ENCODE peak calls at places on chromosomes 16 and 17, in four cellular contexts. Q is colonic mucosa, I is GM12865, M is endothelial cell. J is an unnamed sample.

GRCh38 chr17:50603340-50603739 is 31.3 kb upstream of the ABCC3 start:
- DNase-seq in I (peak), Q (no peak), M (peak), J (no peak)

GRCh38 chr17:42409467-42410351 is 13.3 kb downstream of the CAVIN1 start:
- DNase-seq in I (no peak), M (no peak), Q (no peak), J (no peak)

GRCh38 chr16:877242-878065 is 76.9 kb upstream of the GNG13 start:
- DNase-seq in I (no peak), M (no peak), Q (no peak), J (no peak)

GRCh38 chr17:83186226-83186625 is 106.8 kb downstream of the METRNL start:
- DNase-seq in I (no peak), M (no peak), Q (peak), J (peak)

GRCh38 chr17:5815396-5815795 is 231.1 kb upstream of the NLRP1 start:
- DNase-seq in Q (no peak), M (no peak), I (no peak), J (no peak)

GRCh38 chr17:77827039-77827438 is 131.5 kb upstream of the TNRC6C start:
- DNase-seq in Q (no peak), I (no peak), M (no peak), J (no peak)

GRCh38 chr16:75593308-75593707 is 27.1 kb downstream of the GABARAPL2 start:
- DNase-seq in Q (no peak), M (no peak), I (no peak), J (no peak)

GRCh38 chr16:67872631-67873434 is at the start of gene EDC4:
- DNase-seq in I (peak), M (peak), Q (peak), J (peak)

GRCh38 chr17:20926532-20926931 is 116.3 kb downstream of the USP22 start:
- DNase-seq in Q (no peak), I (no peak), M (no peak), J (no peak)

GRCh38 chr17:82438401-82439193 is 12.0 kb downstream of the CYBC1 start:
- DNase-seq in I (no peak), M (no peak), Q (no peak), J (no peak)

GRCh38 chr16:17469742-17470001 is 1.1 kb downstream of the XYLT1 start:
- DNase-seq in I (no peak), Q (no peak), M (no peak), J (no peak)

GRCh38 chr16:11208916-11209665 is 46.9 kb downstream of the SOCS1 start:
- DNase-seq in M (no peak), Q (no peak), I (peak), J (no peak)

GRCh38 chr17:19387921-19388521 is 1.0 kb upstream of the MFAP4 start:
- DNase-seq in I (no peak), M (no peak), Q (no peak), J (no peak)

GRCh38 chr16:7775072-7775488 is 442.4 kb downstream of the RBFOX1 start:
- DNase-seq in M (no peak), I (no peak), Q (no peak), J (no peak)

GRCh38 chr17:21125862-21126261 is 902 bp upstream of the DHRS7B start:
- DNase-seq in Q (no peak), I (peak), M (no peak), J (no peak)

GRCh38 chr16:71840052-71840451 is 5.7 kb upstream of the ATXN1L start:
- DNase-seq in Q (no peak), I (no peak), M (no peak), J (no peak)

GRCh38 chr17:14198013-14198412 is 38.6 kb downstream of the CDRT15 start:
- DNase-seq in M (no peak), Q (no peak), I (no peak), J (no peak)

DNA sequence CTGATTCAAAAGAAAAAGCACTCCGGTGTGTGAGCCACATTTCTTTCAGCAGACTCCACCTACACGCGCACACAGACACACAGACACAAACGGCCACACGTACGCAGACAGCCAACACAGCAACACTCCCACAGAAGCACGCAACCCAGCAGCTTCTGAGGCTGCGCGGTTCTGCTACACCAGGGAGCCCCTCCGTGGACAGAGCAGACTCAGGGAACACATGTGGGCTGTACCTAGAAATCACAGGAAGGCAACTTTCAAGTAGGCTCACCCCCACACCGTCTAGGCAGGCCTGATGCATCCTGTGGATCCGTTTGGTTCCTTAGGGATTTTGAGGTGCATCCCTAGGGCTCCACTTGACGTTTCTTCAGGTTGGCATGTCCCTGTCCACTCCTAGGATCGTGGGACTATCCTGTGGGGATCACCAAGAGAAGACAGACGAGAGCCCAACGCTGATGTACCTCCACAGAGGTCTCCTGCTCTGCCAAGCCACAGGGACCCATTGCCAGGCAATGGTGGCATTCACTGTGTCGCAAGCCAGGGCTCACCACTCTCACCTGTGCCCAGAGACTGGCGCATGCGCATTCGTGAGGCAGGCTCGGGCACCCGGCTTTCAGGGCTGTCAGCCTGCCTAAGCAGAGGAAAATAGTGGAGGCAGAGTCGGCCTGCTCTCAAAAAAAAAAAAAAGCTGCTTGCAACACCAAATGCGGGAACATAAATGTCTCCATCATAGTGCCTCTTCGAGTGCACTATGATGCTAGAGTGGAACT is 2333.3 kb downstream of the TP53TG3F start:
- DNase-seq in I (no peak), M (no peak), Q (no peak), J (no peak)
- TF ChIP-seq CTCF in I (no peak), M (no peak), Q (no peak), J (no peak)

GRCh38 chr17:1617620-1618174 is 10.9 kb downstream of the SLC43A2 start:
- DNase-seq in M (no peak), I (no peak), Q (peak), J (no peak)
- TF ChIP-seq CTCF in M (no peak), I (no peak), Q (no peak), J (no peak)

GRCh38 chr17:29619251-29619650 is 3.5 kb downstream of the CORO6 start:
- DNase-seq in Q (no peak), I (no peak), M (no peak), J (no peak)
- TF ChIP-seq CTCF in Q (no peak), I (peak), M (peak), J (no peak)

GRCh38 chr17:52681486-52681885 is 523.0 kb upstream of the CA10 start:
- DNase-seq in I (no peak), Q (no peak), M (no peak), J (no peak)
- TF ChIP-seq CTCF in I (no peak), Q (no peak), M (no peak), J (no peak)

GRCh38 chr16:49857423-49858181 is 1.7 kb upstream of the ZNF423 start:
- DNase-seq in Q (peak), M (peak), I (peak), J (peak)

GRCh38 chr16:49855280-49855821 is 561 bp downstream of the ZNF423 start:
- DNase-seq in Q (peak), I (peak), M (peak), J (peak)

GRCh38 chr16:49855822-49856740 is at the start of gene ZNF423:
- DNase-seq in M (peak), I (peak), Q (peak), J (peak)

GRCh38 chr16:49858200-49859129 is 2.6 kb upstream of the ZNF423 start:
- DNase-seq in Q (peak), I (peak), M (peak), J (peak)

DNA sequence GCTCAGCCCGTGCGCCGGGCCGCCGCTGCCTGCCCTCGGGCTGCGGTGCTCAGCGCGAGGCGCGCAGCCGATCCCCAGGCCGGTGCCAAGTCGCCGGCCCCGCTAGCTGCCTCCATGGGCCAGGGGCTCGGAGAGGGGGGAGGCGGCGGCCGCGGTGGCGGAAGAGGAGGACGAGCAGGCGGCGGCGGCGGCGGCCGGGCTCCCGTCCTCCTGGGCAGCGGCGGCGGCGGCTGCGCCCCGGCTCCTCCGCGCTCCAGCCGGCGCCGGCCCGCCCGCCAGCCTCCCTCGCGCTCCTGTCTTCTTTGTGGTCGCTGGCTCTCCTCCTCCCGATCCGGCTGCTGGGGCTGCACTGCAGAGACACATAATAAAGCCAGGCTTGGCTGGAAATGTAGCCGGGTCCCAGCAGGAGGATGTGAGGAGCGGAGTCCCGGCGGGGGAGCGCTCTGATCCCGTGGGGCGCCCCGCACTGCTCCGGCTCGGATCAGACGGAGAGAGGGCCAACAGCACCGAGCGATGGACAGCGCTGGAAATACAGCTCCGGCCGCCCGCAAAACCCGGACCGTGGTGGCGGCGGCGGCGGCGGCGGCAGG is 924 bp upstream of the ZNF423 start:
- DNase-seq in I (peak), M (peak), Q (peak), J (peak)
- TF ChIP-seq CTCF in I (peak), M (no peak), Q (no peak), J (no peak)

GRCh38 chr17:75059369-75060345 is 12.6 kb downstream of the KCTD2 start:
- DNase-seq in Q (no peak), I (no peak), M (no peak), J (no peak)
- TF ChIP-seq CTCF in Q (no peak), I (no peak), M (no peak), J (no peak)

GRCh38 chr16:85010931-85011845 is at the start of gene ZDHHC7:
- DNase-seq in M (peak), Q (peak), I (peak), J (peak)
- TF ChIP-seq CTCF in M (no peak), Q (no peak), I (no peak), J (no peak)